ENCODE peak calls at places on chromosomes 13 and 19, in eight cellular contexts. K, E, R, T, I, D, Z and N are unnamed samples.

GRCh38 chr13:97506511-97506910 is 72.5 kb downstream of the RAP2A start:
- DNase-seq in K (no peak), E (peak; percentile 88), R (peak; percentile 36), T (no peak), I (no peak), D (no peak), Z (no peak), N (no peak)

GRCh38 chr19:38892841-38893240 is 6.6 kb downstream of the SIRT2 start:
- DNase-seq in K (no peak), E (no peak), R (no peak), T (no peak), I (no peak), D (no peak), Z (no peak), N (no peak)

GRCh38 chr19:14081797-14082674 is 3.5 kb downstream of the C19orf67 start:
- DNase-seq in K (peak; percentile 82), E (no peak), R (peak; percentile 85), T (peak; percentile 45), I (no peak), D (no peak), Z (no peak), N (peak; percentile 34)

GRCh38 chr13:78780708-78781107 is 121.8 kb upstream of the OBI1 start:
- DNase-seq in K (no peak), E (no peak), R (no peak), T (no peak), I (no peak), D (no peak), Z (no peak), N (no peak)

GRCh38 chr19:19592690-19593089 is 25.8 kb downstream of the PBX4 start:
- DNase-seq in K (no peak), E (no peak), R (no peak), T (no peak), I (no peak), D (no peak), Z (no peak), N (no peak)

GRCh38 chr13:45255253-45255987 is 54.6 kb upstream of the KCTD4 start:
- DNase-seq in K (no peak), E (no peak), R (no peak), T (no peak), I (no peak), D (no peak), Z (no peak), N (no peak)

GRCh38 chr13:96020155-96020575 is 33.0 kb downstream of the UGGT2 start:
- DNase-seq in K (peak; percentile 63), E (peak; percentile 84), R (peak; percentile 79), T (peak; percentile 49), I (no peak), D (no peak), Z (peak; percentile 61), N (peak; percentile 79)

GRCh38 chr13:84487681-84488080 is 605.4 kb upstream of the SLITRK1 start:
- DNase-seq in K (no peak), E (no peak), R (no peak), T (no peak), I (no peak), D (no peak), Z (no peak), N (no peak)

GRCh38 chr13:80379245-80379644 is 38.3 kb upstream of the SPRY2 start:
- DNase-seq in K (peak; percentile 69), E (peak; percentile 52), R (peak; percentile 79), T (no peak), I (no peak), D (no peak), Z (no peak), N (no peak)

GRCh38 chr13:113150545-113151365 is 7.7 kb upstream of the PROZ start:
- DNase-seq in K (no peak), E (no peak), R (no peak), T (no peak), I (no peak), D (no peak), Z (no peak), N (no peak)

GRCh38 chr19:41872384-41872774 is 4.7 kb upstream of the CD79A start:
- DNase-seq in K (no peak), E (no peak), R (no peak), T (no peak), I (no peak), D (no peak), Z (no peak), N (no peak)

GRCh38 chr19:13978306-13978705 is 26.0 kb downstream of the DCAF15 start:
- DNase-seq in K (peak; percentile 53), E (peak; percentile 58), R (peak; percentile 54), T (peak; percentile 70), I (peak; percentile 89), D (no peak), Z (peak; percentile 89), N (peak; percentile 97)

GRCh38 chr13:67071918-67072598 is 158.1 kb downstream of the PCDH9 start:
- DNase-seq in K (no peak), E (no peak), R (no peak), T (no peak), I (no peak), D (no peak), Z (no peak), N (no peak)

GRCh38 chr13:27619711-27620376 is 485 bp downstream of the LNX2 start:
- DNase-seq in K (peak; percentile 31), E (peak; percentile 46), R (no peak), T (no peak), I (peak; percentile 71), D (no peak), Z (no peak), N (no peak)

GRCh38 chr19:4684312-4685095 is 14.4 kb upstream of the MYDGF start:
- DNase-seq in K (no peak), E (no peak), R (no peak), T (no peak), I (no peak), D (no peak), Z (no peak), N (no peak)

GRCh38 chr19:7767487-7767886 is 4.4 kb downstream of the CLEC4M start:
- DNase-seq in K (no peak), E (no peak), R (no peak), T (no peak), I (no peak), D (no peak), Z (no peak), N (no peak)

GRCh38 chr13:42803563-42804212 is 22.3 kb downstream of the FAM216B start:
- DNase-seq in K (peak; percentile 52), E (peak; percentile 29), R (peak; percentile 38), T (no peak), I (no peak), D (no peak), Z (no peak), N (no peak)

GRCh38 chr13:51793570-51794273 is 10.2 kb downstream of the DHRS12 start:
- DNase-seq in K (peak; percentile 86), E (peak; percentile 66), R (peak; percentile 90), T (no peak), I (peak; percentile 43), D (peak; percentile 77), Z (no peak), N (no peak)

GRCh38 chr13:78398743-78399410 is 204.5 kb downstream of the POU4F1 start:
- DNase-seq in K (no peak), E (no peak), R (no peak), T (no peak), I (no peak), D (no peak), Z (no peak), N (no peak)

GRCh38 chr13:99971576-99972189 is at the start of gene ZIC5:
- DNase-seq in K (no peak), E (no peak), R (no peak), T (no peak), I (no peak), D (peak; percentile 74), Z (no peak), N (peak; percentile 95)
- H3K4me3 ChIP-seq in K (no peak within 1 kb of the TSS), E (no peak within 1 kb of the TSS), R (no peak within 1 kb of the TSS), T (peak within 1 kb of the TSS; percentile 51), I (peak within 1 kb of the TSS; percentile 47), D (peak within 1 kb of the TSS; percentile 33), Z (peak within 1 kb of the TSS; percentile 70), N (peak within 1 kb of the TSS; percentile 96)

GRCh38 chr19:46634045-46634655 is 1.9 kb downstream of the GNG8 start:
- DNase-seq in K (peak; percentile 80), E (peak; percentile 86), R (peak; percentile 97), T (peak; percentile 96), I (peak; percentile 94), D (peak; percentile 93), Z (peak; percentile 97), N (peak; percentile 95)

GRCh38 chr19:46635920-46636761 is at the start of gene GNG8:
- DNase-seq in K (no peak), E (no peak), R (no peak), T (no peak), I (no peak), D (no peak), Z (no peak), N (peak; percentile 72)

GRCh38 chr19:46633130-46633529 is 2.9 kb downstream of the GNG8 start:
- DNase-seq in K (no peak), E (no peak), R (no peak), T (no peak), I (no peak), D (no peak), Z (no peak), N (no peak)

GRCh38 chr19:46637224-46637623 is 1.2 kb upstream of the GNG8 start:
- DNase-seq in K (no peak), E (no peak), R (no peak), T (no peak), I (no peak), D (no peak), Z (no peak), N (no peak)

DNA sequence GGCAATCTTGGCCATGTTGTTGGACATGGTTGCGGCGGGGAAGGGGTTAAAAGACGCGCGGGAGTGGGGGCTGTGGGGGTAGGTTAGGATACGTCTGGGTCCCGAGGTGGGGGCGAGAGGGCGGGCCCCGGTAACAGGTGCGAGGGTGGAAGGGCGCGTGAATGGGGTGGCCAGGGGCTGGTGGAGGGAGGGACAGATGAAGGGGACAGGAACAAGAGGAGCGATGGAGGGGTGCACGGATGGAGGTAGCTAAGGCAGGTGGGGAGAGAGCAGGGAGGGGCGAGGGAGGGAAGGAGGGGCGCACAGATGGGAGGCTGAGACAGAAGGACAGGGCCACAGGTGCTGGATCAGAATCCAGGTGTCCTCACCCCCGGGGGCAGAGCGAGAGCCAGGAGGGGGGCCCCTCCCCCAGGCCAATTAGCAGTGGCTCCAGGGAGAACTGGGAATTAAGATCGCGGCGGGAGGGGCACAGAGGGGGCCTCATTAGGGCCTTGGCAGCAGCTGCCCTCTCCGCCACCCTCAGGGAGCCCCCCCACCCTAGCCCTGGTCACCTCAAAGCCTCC is 1.3 kb downstream of the GNG8 start:
- DNase-seq in K (no peak), E (no peak), R (no peak), T (no peak), I (no peak), D (no peak), Z (no peak), N (peak; percentile 55)
- H3K4me3 ChIP-seq in K (peak overlapping the region; percentile 17), E (peak overlapping the region; percentile 18), R (peak overlapping the region; percentile 20), T (peak overlapping the region; percentile 39), I (peak overlapping the region; percentile 31), D (peak overlapping the region; percentile 15), Z (peak overlapping the region; percentile 32), N (peak overlapping the region; percentile 68)

DNA sequence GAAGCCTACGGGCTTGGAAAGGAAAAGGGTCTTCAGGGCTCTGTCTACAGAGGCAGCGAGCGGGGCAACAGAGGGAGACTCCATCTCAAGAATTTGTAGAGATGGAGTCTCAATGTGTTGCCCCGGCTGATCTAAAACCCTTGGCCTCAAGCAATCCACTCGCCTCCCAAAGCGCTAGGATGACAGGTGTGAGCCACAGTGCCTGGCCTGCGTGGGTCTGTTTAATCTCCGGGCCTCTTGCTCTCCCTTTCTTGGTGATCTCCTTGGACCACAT is 8.1 kb downstream of the RPS9 start:
- DNase-seq in K (no peak), E (no peak), R (peak; percentile 35), T (no peak), I (no peak), D (no peak), Z (no peak), N (no peak)
- H3K4me3 ChIP-seq in K (no peak overlapping the region), E (no peak overlapping the region), R (no peak overlapping the region), T (peak overlapping the region; percentile 19), I (no peak overlapping the region), D (no peak overlapping the region), Z (no peak overlapping the region), N (no peak overlapping the region)

GRCh38 chr19:33905937-33906577 is 109.4 kb downstream of the KCTD15 start:
- DNase-seq in K (peak; percentile 35), E (peak; percentile 59), R (peak; percentile 85), T (peak; percentile 86), I (peak; percentile 88), D (no peak), Z (peak; percentile 86), N (peak; percentile 77)
- H3K4me3 ChIP-seq in K (peak overlapping the region; percentile 48), E (peak overlapping the region; percentile 47), R (peak overlapping the region; percentile 48), T (peak overlapping the region; percentile 62), I (peak overlapping the region; percentile 59), D (no peak overlapping the region), Z (peak overlapping the region; percentile 54), N (peak overlapping the region; percentile 62)